ENCODE peak calls at places on chromosome 14, in five cellular contexts. B is choroid plexus epithelial cell, K is GM13976, A is right lobe of liver, Y is GM10248. E is an unnamed sample.

GRCh38 chr14:104586832-104587620 is 7.5 kb downstream of the C14orf180 start:
- DNase-seq in B (no peak), A (no peak), K (no peak), Y (no peak), E (no peak)

GRCh38 chr14:24952851-24953666 is 96.9 kb downstream of the STXBP6 start:
- DNase-seq in B (no peak), A (no peak), K (no peak), Y (no peak), E (no peak)

GRCh38 chr14:104115691-104116543 is 22.5 kb upstream of the KIF26A start:
- DNase-seq in Y (no peak), B (no peak), K (no peak), A (peak; percentile 51), E (no peak)

GRCh38 chr14:22271838-22272237 is 317.2 kb downstream of the DAD1 start:
- DNase-seq in A (no peak), K (no peak), B (no peak), Y (no peak), E (no peak)

GRCh38 chr14:95119336-95119735 is 38.0 kb downstream of the DICER1 start:
- DNase-seq in K (no peak), A (no peak), Y (no peak), B (no peak), E (no peak)

GRCh38 chr14:44895716-44896115 is 66.0 kb downstream of the KLHL28 start:
- DNase-seq in A (no peak), K (no peak), B (peak; percentile 82), Y (no peak), E (no peak)

GRCh38 chr14:25197885-25198284 is 147.9 kb upstream of the STXBP6 start:
- DNase-seq in Y (no peak), A (peak; percentile 31), K (no peak), B (no peak), E (no peak)

GRCh38 chr14:22558221-22558913 is 30.7 kb downstream of the DAD1 start:
- DNase-seq in Y (no peak), K (no peak), A (no peak), B (no peak), E (peak; percentile 80)

GRCh38 chr14:71355324-71356201 is 448.3 kb downstream of the PCNX1 start:
- DNase-seq in B (peak; percentile 85), A (no peak), Y (peak; percentile 37), K (peak; percentile 40), E (peak; percentile 64)

GRCh38 chr14:22561661-22562579 is 27.1 kb downstream of the DAD1 start:
- DNase-seq in A (no peak), B (peak; percentile 80), K (peak; percentile 51), Y (peak; percentile 24), E (peak; percentile 75)

GRCh38 chr14:22852940-22853767 is 16.8 kb downstream of the MMP14 start:
- DNase-seq in K (peak; percentile 88), A (peak; percentile 87), Y (peak; percentile 87), B (peak; percentile 91), E (peak; percentile 91)

GRCh38 chr14:68394719-68395117 is 398.1 kb downstream of the ZFP36L1 start:
- DNase-seq in B (no peak), A (no peak), K (no peak), Y (no peak), E (no peak)

GRCh38 chr14:88463318-88463717 is 77.9 kb downstream of the SPATA7 start:
- DNase-seq in B (peak; percentile 58), Y (peak; percentile 49), A (no peak), K (peak; percentile 49), E (peak; percentile 32)
- TF ChIP-seq CTCF in B (peak; percentile 67), Y (peak; percentile 12), A (peak; percentile 53), K (no peak), E (peak; percentile 42)

DNA sequence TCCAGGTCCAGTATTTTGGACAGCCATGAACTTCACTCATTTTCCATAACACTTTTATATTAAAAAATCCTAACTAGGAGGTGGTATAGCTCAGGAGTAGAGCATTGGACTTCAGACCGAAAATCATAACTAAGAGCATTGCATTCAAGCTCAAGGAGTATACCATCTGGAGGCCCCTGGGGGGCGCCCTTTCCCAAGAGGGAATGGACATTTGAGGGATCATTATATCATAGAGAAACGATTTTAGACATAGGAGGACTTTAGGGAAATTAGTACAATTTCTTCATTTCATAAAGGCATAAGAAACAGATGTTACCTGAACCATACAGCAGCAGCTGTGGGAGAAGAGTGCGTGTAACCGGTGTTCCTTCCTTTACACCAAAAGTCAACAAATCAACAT is 5.2 kb upstream of the ATG14 start:
- DNase-seq in Y (peak; percentile 14), A (no peak), K (no peak), B (peak; percentile 21), E (peak; percentile 28)
- TF ChIP-seq CTCF in Y (no peak), A (peak; percentile 20), K (no peak), B (peak; percentile 62), E (peak; percentile 48)

DNA sequence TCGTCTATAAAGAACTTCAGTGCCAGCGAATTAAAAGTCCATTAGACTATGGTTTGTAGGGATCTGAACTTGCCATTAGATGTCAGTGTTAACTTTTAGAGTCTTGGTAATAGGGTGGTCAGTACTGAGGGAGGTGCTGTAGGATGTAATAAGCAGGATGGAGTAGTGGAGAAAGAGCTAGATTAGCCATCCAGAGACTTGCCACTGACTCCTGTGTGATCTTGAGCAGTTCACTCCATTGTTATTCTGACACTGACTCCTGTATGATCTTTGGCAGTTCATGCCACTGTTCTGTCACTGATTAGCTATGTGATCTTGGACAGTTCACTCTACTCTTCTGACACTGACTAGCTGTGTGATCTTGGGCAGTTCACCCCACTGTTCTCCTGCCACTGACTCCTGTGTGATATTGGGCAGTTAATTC is 133.6 kb downstream of the TTLL5 start:
- DNase-seq in Y (no peak), A (no peak), K (no peak), B (peak; percentile 94), E (no peak)
- TF ChIP-seq CTCF in Y (no peak), A (peak; percentile 17), K (no peak), B (peak; percentile 76), E (no peak)

GRCh38 chr14:35532783-35533356 is 1.1 kb upstream of the INSM2 start:
- DNase-seq in K (no peak), B (no peak), A (no peak), Y (no peak), E (no peak)

GRCh38 chr14:35534884-35535793 is 1.2 kb downstream of the INSM2 start:
- DNase-seq in B (peak; percentile 75), A (peak; percentile 71), K (peak; percentile 90), Y (peak; percentile 87), E (peak; percentile 70)

GRCh38 chr14:35534130-35534883 is at the start of gene INSM2:
- DNase-seq in K (peak; percentile 33), B (peak; percentile 21), A (peak; percentile 25), Y (peak; percentile 19), E (peak; percentile 28)

GRCh38 chr14:35531960-35532747 is 1.8 kb upstream of the INSM2 start:
- DNase-seq in Y (no peak), B (no peak), K (no peak), A (no peak), E (no peak)

GRCh38 chr14:35533357-35534129 is 421 bp upstream of the INSM2 start:
- DNase-seq in K (peak; percentile 81), B (peak; percentile 41), Y (peak; percentile 73), A (peak; percentile 69), E (peak; percentile 81)
- TF ChIP-seq CTCF in K (peak; percentile 8), B (no peak), Y (no peak), A (peak; percentile 6), E (peak; percentile 19)

GRCh38 chr14:77547512-77547911 is 48.9 kb upstream of the ISM2 start:
- DNase-seq in A (no peak), Y (no peak), B (no peak), K (no peak), E (no peak)
- TF ChIP-seq CTCF in A (no peak), Y (no peak), B (peak; percentile 32), K (no peak), E (no peak)

GRCh38 chr14:72863216-72864006 is 30.5 kb downstream of the DPF3 start:
- DNase-seq in K (no peak), Y (peak; percentile 25), A (no peak), B (no peak), E (peak; percentile 72)
- TF ChIP-seq CTCF in K (no peak), Y (peak; percentile 5), A (no peak), B (no peak), E (no peak)

DNA sequence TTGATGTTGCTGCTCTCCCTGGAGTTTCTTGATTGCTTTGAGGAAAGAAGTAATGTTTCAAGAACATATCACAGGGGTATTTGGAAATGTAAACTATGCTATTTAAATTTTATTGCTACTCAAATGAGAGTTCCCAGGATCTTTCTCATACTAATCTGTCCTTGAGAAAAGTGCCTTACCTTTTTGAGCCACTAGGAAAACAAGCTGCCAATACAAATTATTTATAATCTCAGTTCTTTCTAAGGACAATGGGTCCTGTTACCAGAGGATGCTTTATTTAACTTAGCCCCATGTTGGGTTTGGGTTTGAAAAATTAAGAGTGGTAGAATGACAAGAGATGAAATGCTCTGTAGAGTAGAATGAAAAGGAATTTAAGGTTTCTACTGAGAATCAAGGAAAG is 258.2 kb upstream of the PRKD1 start:
- DNase-seq in A (no peak), Y (no peak), B (no peak), K (no peak), E (no peak)
- TF ChIP-seq CTCF in A (no peak), Y (no peak), B (no peak), K (no peak), E (no peak)

GRCh38 chr14:50533314-50533705 is 941 bp upstream of the MAP4K5 start:
- DNase-seq in Y (no peak), A (no peak), B (no peak), K (no peak), E (peak; percentile 42)

GRCh38 chr14:50530358-50530757 is 2.0 kb downstream of the MAP4K5 start:
- DNase-seq in Y (no peak), B (peak; percentile 51), A (no peak), K (no peak), E (no peak)

GRCh38 chr14:50530794-50531193 is 1.6 kb downstream of the MAP4K5 start:
- DNase-seq in A (no peak), Y (no peak), K (no peak), B (no peak), E (no peak)

GRCh38 chr14:50532502-50533313 is at the start of gene MAP4K5:
- DNase-seq in Y (peak; percentile 94), B (peak; percentile 93), A (peak; percentile 95), K (peak; percentile 94), E (peak; percentile 96)

GRCh38 chr14:50531595-50532501 is 521 bp downstream of the MAP4K5 start:
- DNase-seq in B (peak; percentile 49), A (peak; percentile 65), K (peak; percentile 50), Y (peak; percentile 36), E (peak; percentile 51)
- TF ChIP-seq CTCF in B (no peak), A (no peak), K (no peak), Y (no peak), E (no peak)

DNA sequence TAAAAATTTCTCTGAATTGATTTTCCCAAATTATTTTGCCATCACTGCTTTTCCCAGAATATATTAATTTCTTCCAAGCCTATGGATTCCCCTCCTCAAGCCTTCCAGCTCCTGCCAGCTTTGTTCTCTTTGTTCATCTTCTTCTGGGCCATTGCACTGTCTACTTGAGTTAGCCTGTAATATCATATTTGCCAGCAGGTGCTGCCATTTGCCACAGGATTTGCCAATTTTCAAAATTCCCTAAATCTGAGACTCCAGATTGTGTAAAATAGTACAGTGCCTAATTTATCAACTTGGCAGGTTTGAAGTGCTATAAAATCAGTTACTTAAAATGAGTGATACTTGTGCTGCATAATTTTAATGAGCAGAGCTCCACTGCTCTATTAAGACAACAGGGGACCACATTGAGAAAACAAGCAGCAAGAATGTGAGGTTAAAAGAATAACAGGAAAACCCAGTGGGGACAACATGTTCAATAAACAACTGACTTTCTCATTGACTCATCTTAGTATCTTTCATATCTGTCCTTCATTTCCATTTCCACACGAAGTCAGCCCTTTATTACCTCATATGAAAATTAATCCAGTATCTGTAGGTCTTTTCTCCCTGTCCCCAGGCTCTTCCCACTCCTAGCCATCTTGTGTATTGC is 84.6 kb upstream of the CCDC196 start:
- DNase-seq in B (peak; percentile 18), Y (no peak), A (no peak), K (no peak), E (peak; percentile 8)
- TF ChIP-seq CTCF in B (peak; percentile 60), Y (peak; percentile 67), A (peak; percentile 70), K (peak; percentile 38), E (peak; percentile 53)

GRCh38 chr14:101960225-101960624 is 4.1 kb upstream of the DYNC1H1 start:
- DNase-seq in A (no peak), K (no peak), Y (no peak), B (no peak), E (no peak)
- TF ChIP-seq CTCF in A (peak; percentile 38), K (peak; percentile 9), Y (peak; percentile 24), B (peak; percentile 69), E (peak; percentile 39)